ENCODE peak calls at places on chromosomes 12 and 14, in eight cellular contexts. W is right atrium auricular region, L is endothelial cell of umbilical vein, H is coronary artery, Q is left ventricle myocardium inferior, X is SK-N-SH, O is mucosa of descending colon, U is mammary epithelial cell. D is an unnamed sample.

GRCh38 chr12:92702754-92703679 is at the start of gene PLEKHG7:
- DNase-seq in W (no peak), L (no peak), H (no peak), Q (no peak), X (no peak), O (peak), U (no peak), D (peak)

GRCh38 chr14:77923131-77923933 is 123.4 kb downstream of the ADCK1 start:
- DNase-seq in W (no peak), L (no peak), H (no peak), Q (no peak), X (peak), O (no peak), U (no peak), D (no peak)

GRCh38 chr14:105507247-105507646 is 16.2 kb downstream of the TEDC1 start:
- DNase-seq in W (no peak), L (no peak), H (peak), Q (no peak), X (no peak), O (peak), U (no peak), D (no peak)

GRCh38 chr12:12081836-12082497 is 11.2 kb downstream of the BCL2L14 start:
- DNase-seq in W (no peak), L (peak), H (no peak), Q (no peak), X (peak), O (peak), U (peak), D (peak)

GRCh38 chr12:31324116-31324844 is 1.7 kb downstream of the SINHCAF start:
- DNase-seq in W (peak), L (peak), H (peak), Q (peak), X (peak), O (peak), U (peak), D (no peak)

GRCh38 chr12:47079894-47080724 is at the start of gene AMIGO2:
- DNase-seq in W (peak), L (peak), H (peak), Q (peak), X (no peak), O (peak), U (peak), D (no peak)

GRCh38 chr12:122097641-122098364 is 19.2 kb downstream of the MLXIP start:
- DNase-seq in W (no peak), L (peak), H (no peak), Q (peak), X (peak), O (peak), U (no peak), D (no peak)

GRCh38 chr14:100871234-100872186 is 32.0 kb downstream of the RTL1 start:
- DNase-seq in W (no peak), L (peak), H (no peak), Q (peak), X (no peak), O (no peak), U (peak), D (no peak)

GRCh38 chr14:99612065-99612736 is 8.2 kb upstream of the CCDC85C start:
- DNase-seq in W (no peak), L (no peak), H (no peak), Q (no peak), X (no peak), O (no peak), U (peak), D (no peak)

GRCh38 chr12:120259418-120260202 is 5.9 kb downstream of the PXN start:
- DNase-seq in W (no peak), L (no peak), H (no peak), Q (peak), X (no peak), O (peak), U (no peak), D (no peak)

GRCh38 chr12:120350576-120351350 is 18.2 kb downstream of the MSI1 start:
- DNase-seq in W (no peak), L (no peak), H (no peak), Q (no peak), X (no peak), O (no peak), U (no peak), D (no peak)

GRCh38 chr12:117045175-117045997 is 53.8 kb downstream of the TESC start:
- DNase-seq in W (no peak), L (no peak), H (no peak), Q (no peak), X (peak), O (peak), U (no peak), D (no peak)

GRCh38 chr14:106586098-106586704 is 1059.8 kb downstream of the TMEM121 start:
- DNase-seq in W (no peak), L (no peak), H (no peak), Q (no peak), X (peak), O (peak), U (no peak), D (no peak)

GRCh38 chr14:96582995-96583394 is 80.8 kb downstream of the PAPOLA start:
- DNase-seq in W (peak), L (no peak), H (no peak), Q (no peak), X (peak), O (no peak), U (no peak), D (no peak)

GRCh38 chr14:93082576-93083001 is 33.1 kb downstream of the ITPK1 start:
- DNase-seq in W (no peak), L (no peak), H (no peak), Q (no peak), X (no peak), O (no peak), U (no peak), D (no peak)

GRCh38 chr12:56206373-56207166 is 15.2 kb downstream of the RNF41 start:
- DNase-seq in W (no peak), L (peak), H (no peak), Q (peak), X (peak), O (no peak), U (peak), D (no peak)

GRCh38 chr12:54987611-54988231 is 3.2 kb upstream of the TESPA1 start:
- DNase-seq in W (no peak), L (no peak), H (no peak), Q (no peak), X (no peak), O (no peak), U (no peak), D (no peak)

GRCh38 chr12:100401660-100402059 is 44.8 kb downstream of the SLC17A8 start:
- DNase-seq in W (no peak), L (peak), H (no peak), Q (no peak), X (no peak), O (no peak), U (peak), D (peak)

GRCh38 chr12:61911113-61911512 is 349.1 kb upstream of the USP15 start:
- DNase-seq in W (no peak), L (no peak), H (no peak), Q (no peak), X (no peak), O (no peak), U (no peak), D (no peak)

GRCh38 chr12:95151406-95151805 is 65.9 kb downstream of the FGD6 start:
- DNase-seq in W (no peak), L (no peak), H (no peak), Q (no peak), X (no peak), O (no peak), U (peak), D (no peak)
- TF ChIP-seq CTCF in W (no peak), L (no peak), H (no peak), Q (no peak), X (no peak), O (no peak), U (no peak), D (no peak)

DNA sequence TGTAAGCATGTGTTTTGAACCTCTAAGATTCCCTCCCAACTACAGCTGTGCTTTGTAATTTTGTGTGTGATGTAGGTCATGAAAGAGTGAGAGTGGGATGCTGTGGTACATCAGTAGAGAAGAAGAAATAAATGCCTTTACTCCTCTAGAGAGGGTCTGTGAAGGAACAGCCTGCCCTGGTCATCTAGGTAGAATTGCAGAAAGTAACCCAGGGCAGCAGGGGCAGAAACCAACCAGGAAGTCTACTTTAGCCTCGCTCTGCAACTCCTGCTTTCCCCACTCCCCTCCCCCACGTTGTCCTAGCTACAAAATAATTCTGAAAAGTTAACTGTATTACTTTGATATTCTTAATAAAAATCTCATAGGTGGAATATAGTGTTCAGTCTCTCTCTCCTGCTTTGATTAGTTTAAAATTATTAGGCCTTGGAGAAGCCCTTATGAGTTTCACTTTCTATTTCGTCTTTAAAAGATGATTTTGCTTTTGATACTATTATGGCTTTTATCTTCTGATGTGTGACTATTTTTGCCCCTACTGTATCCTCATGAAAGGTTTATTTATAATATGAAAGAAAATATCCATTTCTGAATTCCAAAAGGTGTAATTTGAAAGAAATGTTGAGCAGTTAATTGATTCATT is 7.6 kb downstream of the TBK1 start:
- DNase-seq in W (no peak), L (peak), H (no peak), Q (no peak), X (no peak), O (no peak), U (no peak), D (no peak)
- H3K4me3 ChIP-seq in W (peak), L (peak), H (peak), Q (peak), X (no peak), O (no peak), U (peak), D (peak)

DNA sequence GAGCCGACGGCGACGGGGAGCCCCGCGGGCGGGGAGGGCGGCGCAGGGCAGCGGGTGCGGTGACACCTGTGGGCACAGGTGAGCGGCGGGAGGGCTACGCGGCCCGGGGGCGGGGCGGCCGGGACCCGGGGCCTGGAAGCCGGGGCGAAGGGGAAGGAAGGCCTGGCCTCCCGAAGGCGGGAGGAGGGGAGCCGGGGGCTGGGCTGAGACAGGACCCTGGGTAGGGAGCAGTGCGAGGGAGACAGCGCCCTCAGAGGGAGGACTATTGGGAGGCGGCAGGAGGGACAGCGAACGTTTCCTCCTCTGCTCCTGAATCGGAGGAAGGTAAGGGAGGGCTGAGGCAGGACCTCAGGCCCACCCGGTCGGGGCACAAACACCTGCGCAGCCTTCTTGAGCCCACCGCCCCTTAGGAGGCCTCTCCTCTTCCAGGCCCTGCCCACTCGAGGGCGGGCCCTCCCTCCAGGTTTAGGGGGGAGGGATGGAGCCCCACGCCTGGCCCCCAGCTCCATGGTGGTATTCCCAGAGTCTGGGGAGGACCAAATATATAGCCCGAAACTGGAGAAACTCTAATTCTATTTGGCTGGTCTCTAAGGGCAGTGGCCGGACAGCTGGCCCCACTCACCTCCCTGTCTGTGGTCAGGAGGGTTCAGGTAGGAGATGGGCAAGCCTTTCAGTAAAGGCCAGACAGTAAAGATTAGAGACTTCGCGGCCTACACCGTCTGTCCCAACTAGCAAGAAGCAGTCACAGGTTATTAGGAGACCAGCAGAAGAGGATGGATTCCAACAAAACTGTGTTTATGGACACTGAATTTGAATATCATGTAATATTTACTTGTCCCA is 509 bp downstream of the PLEKHG6 start:
- DNase-seq in W (no peak), L (no peak), H (no peak), Q (no peak), X (no peak), O (no peak), U (no peak), D (no peak)
- TF ChIP-seq CTCF in W (no peak), L (no peak), H (no peak), Q (no peak), X (no peak), O (no peak), U (peak), D (no peak)

GRCh38 chr12:104524433-104524832 is 67.7 kb downstream of the CHST11 start:
- DNase-seq in W (no peak), L (no peak), H (no peak), Q (no peak), X (no peak), O (no peak), U (no peak), D (no peak)
- H3K4me3 ChIP-seq in W (no peak), L (no peak), H (no peak), Q (no peak), X (no peak), O (no peak), U (no peak), D (no peak)

GRCh38 chr12:28190321-28191017 is at the start of gene CCDC91:
- DNase-seq in W (peak), L (peak), H (peak), Q (peak), X (peak), O (peak), U (peak), D (peak)
- TF ChIP-seq CTCF in W (no peak), L (no peak), H (no peak), Q (peak), X (no peak), O (no peak), U (no peak), D (peak)

DNA sequence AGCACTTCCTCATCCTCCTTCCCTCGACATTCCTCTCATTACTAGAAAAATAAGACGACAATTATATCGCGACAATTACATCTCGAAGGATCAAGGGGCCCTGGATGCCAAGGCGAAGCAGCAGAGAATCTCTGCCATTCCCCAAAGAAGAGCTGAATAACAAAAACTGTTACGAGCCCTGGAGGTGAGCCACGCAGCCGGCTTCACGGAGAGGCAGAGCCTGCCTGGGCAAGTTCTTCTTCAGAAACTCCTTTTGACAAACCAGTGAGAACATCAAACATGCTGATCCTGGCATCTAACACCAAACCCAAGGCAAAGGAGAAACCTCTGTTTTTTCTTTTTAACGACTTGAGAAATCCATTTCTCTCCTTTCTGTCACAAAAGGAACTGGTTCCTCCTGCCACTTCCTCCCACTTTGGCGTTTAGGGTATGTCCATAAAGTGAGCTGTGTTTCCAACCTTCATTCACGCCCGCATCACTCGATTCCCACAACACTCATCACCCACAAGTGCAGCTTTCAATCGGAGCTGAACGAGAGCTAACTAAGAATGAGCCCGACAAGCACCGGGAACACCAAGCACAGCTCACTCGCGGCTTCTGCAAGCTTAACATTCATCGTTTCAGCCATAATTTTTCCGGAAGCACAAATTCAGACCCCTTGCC is 21.5 kb downstream of the CCDC88C start:
- DNase-seq in W (no peak), L (no peak), H (no peak), Q (no peak), X (no peak), O (peak), U (peak), D (no peak)
- H3K4me3 ChIP-seq in W (no peak), L (no peak), H (no peak), Q (no peak), X (no peak), O (no peak), U (peak), D (no peak)

DNA sequence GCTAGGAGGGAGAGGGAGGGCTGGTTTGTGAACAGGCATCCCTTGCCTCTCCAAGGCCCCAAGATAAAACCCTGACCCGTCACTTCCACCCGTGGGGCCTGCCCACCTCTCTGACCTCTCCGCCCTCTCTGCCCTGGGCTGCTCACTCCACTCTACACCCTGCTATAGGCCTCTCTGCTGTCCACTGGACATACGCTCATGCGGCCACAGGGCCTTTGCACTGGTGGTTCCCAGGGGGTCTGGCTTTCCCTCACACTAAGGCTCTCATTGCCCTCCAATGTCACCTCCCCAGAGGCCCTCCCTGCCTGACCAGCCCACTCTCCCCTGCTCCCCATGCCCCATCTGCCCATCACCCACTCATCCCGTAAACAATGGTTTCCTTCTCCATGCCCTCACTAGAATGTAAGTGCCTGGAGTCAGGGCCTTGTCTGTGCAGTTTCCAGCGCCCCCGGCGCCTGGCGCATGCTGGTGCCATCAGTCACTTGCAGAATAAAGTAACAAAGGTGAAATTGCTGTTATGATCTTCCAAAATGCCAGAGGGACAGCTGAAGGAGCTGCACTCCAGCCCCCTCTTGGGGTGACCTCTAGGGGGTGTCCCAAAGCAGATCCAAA is 73.6 kb downstream of the RFLNA start:
- DNase-seq in W (no peak), L (no peak), H (no peak), Q (no peak), X (no peak), O (no peak), U (no peak), D (no peak)
- TF ChIP-seq CTCF in W (no peak), L (no peak), H (no peak), Q (no peak), X (peak), O (no peak), U (no peak), D (no peak)

GRCh38 chr12:52515927-52516831 is 4.0 kb downstream of the KRT5 start:
- DNase-seq in W (peak), L (no peak), H (peak), Q (no peak), X (no peak), O (no peak), U (peak), D (no peak)

GRCh38 chr12:52515319-52515646 is 4.9 kb downstream of the KRT5 start:
- DNase-seq in W (no peak), L (no peak), H (no peak), Q (no peak), X (no peak), O (no peak), U (peak), D (no peak)

GRCh38 chr12:52518574-52519469 is 1.4 kb downstream of the KRT5 start:
- DNase-seq in W (peak), L (no peak), H (peak), Q (no peak), X (no peak), O (no peak), U (peak), D (no peak)

GRCh38 chr12:52517888-52518287 is 2.3 kb downstream of the KRT5 start:
- DNase-seq in W (peak), L (no peak), H (no peak), Q (no peak), X (no peak), O (no peak), U (peak), D (no peak)

GRCh38 chr12:52517005-52517835 is 3.0 kb downstream of the KRT5 start:
- DNase-seq in W (peak), L (no peak), H (peak), Q (no peak), X (no peak), O (no peak), U (peak), D (no peak)
- H3K4me3 ChIP-seq in W (no peak), L (no peak), H (no peak), Q (no peak), X (no peak), O (no peak), U (peak), D (no peak)

D was measured in epithelial cell of proximal tubule.